ENCODE peak calls at places on chromosomes 11 and 22, in nine cellular contexts. One of them, this sample, is unnamed. For H3K4me1, the result is how much of the 10 kb centered on the place peaks cover.

GRCh38 chr11:121482231-121483129 is 29.7 kb upstream of the SORL1-AS1 start:
- DNase-seq in pancreas: no peak
- DNase-seq in transverse colon: peak
- DNase-seq in heart left ventricle: no peak
- DNase-seq in tibial nerve: no peak
- DNase-seq in Panc1: no peak
- DNase-seq in left ventricle myocardium inferior: no peak
- DNase-seq in neuronal stem cell: no peak
- DNase-seq in PC-9: no peak
- DNase-seq in this sample: no peak

GRCh38 chr11:85694385-85694980 is 8.5 kb upstream of the CCDC89 start:
- DNase-seq in pancreas: no peak
- DNase-seq in transverse colon: no peak
- DNase-seq in heart left ventricle: no peak
- DNase-seq in tibial nerve: no peak
- DNase-seq in Panc1: no peak
- DNase-seq in left ventricle myocardium inferior: no peak
- DNase-seq in neuronal stem cell: no peak
- DNase-seq in PC-9: peak
- DNase-seq in this sample: no peak

GRCh38 chr11:110855246-110855645 is 143.0 kb upstream of the ARHGAP20 start:
- DNase-seq in pancreas: no peak
- DNase-seq in transverse colon: no peak
- DNase-seq in heart left ventricle: no peak
- DNase-seq in tibial nerve: no peak
- DNase-seq in Panc1: no peak
- DNase-seq in left ventricle myocardium inferior: no peak
- DNase-seq in neuronal stem cell: no peak
- DNase-seq in PC-9: no peak
- DNase-seq in this sample: no peak

GRCh38 chr11:32704775-32705174 is 89.7 kb downstream of the CCDC73 start:
- DNase-seq in pancreas: no peak
- DNase-seq in transverse colon: no peak
- DNase-seq in heart left ventricle: no peak
- DNase-seq in tibial nerve: no peak
- DNase-seq in Panc1: no peak
- DNase-seq in left ventricle myocardium inferior: no peak
- DNase-seq in neuronal stem cell: no peak
- DNase-seq in PC-9: no peak
- DNase-seq in this sample: no peak

GRCh38 chr11:111532365-111532709 is 8.2 kb upstream of the LAYN start:
- DNase-seq in pancreas: no peak
- DNase-seq in transverse colon: no peak
- DNase-seq in heart left ventricle: no peak
- DNase-seq in tibial nerve: no peak
- DNase-seq in Panc1: no peak
- DNase-seq in left ventricle myocardium inferior: no peak
- DNase-seq in neuronal stem cell: no peak
- DNase-seq in PC-9: no peak
- DNase-seq in this sample: no peak

GRCh38 chr22:48960981-48961655 is 866.6 kb downstream of the BRD1 start:
- DNase-seq in pancreas: peak
- DNase-seq in transverse colon: peak
- DNase-seq in heart left ventricle: no peak
- DNase-seq in tibial nerve: no peak
- DNase-seq in Panc1: no peak
- DNase-seq in left ventricle myocardium inferior: peak
- DNase-seq in neuronal stem cell: no peak
- DNase-seq in PC-9: no peak
- DNase-seq in this sample: no peak

GRCh38 chr22:19522190-19522880 is 1.9 kb downstream of the CLDN5 start:
- DNase-seq in pancreas: no peak
- DNase-seq in transverse colon: no peak
- DNase-seq in heart left ventricle: peak
- DNase-seq in tibial nerve: no peak
- DNase-seq in Panc1: no peak
- DNase-seq in left ventricle myocardium inferior: peak
- DNase-seq in neuronal stem cell: no peak
- DNase-seq in PC-9: no peak
- DNase-seq in this sample: no peak

GRCh38 chr11:67732045-67732787 is 57.8 kb upstream of the ALDH3B2 start:
- DNase-seq in pancreas: no peak
- DNase-seq in transverse colon: no peak
- DNase-seq in heart left ventricle: no peak
- DNase-seq in tibial nerve: no peak
- DNase-seq in Panc1: peak
- DNase-seq in left ventricle myocardium inferior: no peak
- DNase-seq in neuronal stem cell: no peak
- DNase-seq in PC-9: no peak
- DNase-seq in this sample: no peak

GRCh38 chr11:76654310-76654851 is 16.2 kb downstream of the LRRC32 start:
- DNase-seq in pancreas: no peak
- DNase-seq in transverse colon: peak
- DNase-seq in heart left ventricle: peak
- DNase-seq in tibial nerve: peak
- DNase-seq in Panc1: no peak
- DNase-seq in left ventricle myocardium inferior: peak
- DNase-seq in neuronal stem cell: no peak
- DNase-seq in PC-9: no peak
- DNase-seq in this sample: peak

GRCh38 chr11:10538924-10539323 is 2.1 kb downstream of the RNF141 start:
- DNase-seq in pancreas: no peak
- DNase-seq in transverse colon: no peak
- DNase-seq in heart left ventricle: no peak
- DNase-seq in tibial nerve: no peak
- DNase-seq in Panc1: no peak
- DNase-seq in left ventricle myocardium inferior: no peak
- DNase-seq in neuronal stem cell: no peak
- DNase-seq in PC-9: no peak
- DNase-seq in this sample: no peak

GRCh38 chr22:45977551-45978274 is 751 bp upstream of the WNT7B start:
- DNase-seq in pancreas: peak
- DNase-seq in transverse colon: no peak
- DNase-seq in heart left ventricle: no peak
- DNase-seq in tibial nerve: no peak
- DNase-seq in Panc1: no peak
- DNase-seq in left ventricle myocardium inferior: no peak
- DNase-seq in neuronal stem cell: peak
- DNase-seq in PC-9: no peak
- DNase-seq in this sample: no peak

DNA sequence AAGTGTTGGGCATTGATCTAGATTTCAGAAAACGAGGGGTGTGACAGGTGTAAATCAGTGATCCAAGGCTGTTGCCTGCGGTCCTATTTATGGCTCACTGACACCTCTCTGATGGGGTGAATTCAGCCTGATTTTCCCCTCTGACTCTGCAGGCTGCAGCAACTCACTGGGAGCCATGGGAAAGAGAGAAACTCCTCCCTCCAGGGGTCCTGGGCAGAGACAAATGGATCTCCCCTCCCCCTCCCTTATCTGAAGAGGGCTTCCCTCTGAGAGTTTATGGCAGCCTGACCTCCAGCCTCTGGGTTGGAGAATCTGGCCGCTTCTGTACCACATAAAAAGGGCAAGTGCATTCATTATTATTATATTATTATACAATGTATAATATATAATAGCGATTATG is 1.8 kb upstream of the PKNOX2 start:
- DNase-seq in pancreas: no peak
- DNase-seq in transverse colon: no peak
- DNase-seq in heart left ventricle: no peak
- DNase-seq in tibial nerve: no peak
- DNase-seq in Panc1: no peak
- DNase-seq in left ventricle myocardium inferior: no peak
- DNase-seq in neuronal stem cell: peak
- DNase-seq in PC-9: no peak
- DNase-seq in this sample: no peak
- H3K4me3 ChIP-seq in pancreas: no peak
- H3K4me3 ChIP-seq in transverse colon: no peak
- H3K4me3 ChIP-seq in heart left ventricle: no peak
- H3K4me3 ChIP-seq in tibial nerve: no peak
- H3K4me3 ChIP-seq in Panc1: no peak
- H3K4me3 ChIP-seq in left ventricle myocardium inferior: no peak
- H3K4me3 ChIP-seq in neuronal stem cell: peak
- H3K4me3 ChIP-seq in PC-9: no peak
- H3K4me3 ChIP-seq in this sample: no peak

DNA sequence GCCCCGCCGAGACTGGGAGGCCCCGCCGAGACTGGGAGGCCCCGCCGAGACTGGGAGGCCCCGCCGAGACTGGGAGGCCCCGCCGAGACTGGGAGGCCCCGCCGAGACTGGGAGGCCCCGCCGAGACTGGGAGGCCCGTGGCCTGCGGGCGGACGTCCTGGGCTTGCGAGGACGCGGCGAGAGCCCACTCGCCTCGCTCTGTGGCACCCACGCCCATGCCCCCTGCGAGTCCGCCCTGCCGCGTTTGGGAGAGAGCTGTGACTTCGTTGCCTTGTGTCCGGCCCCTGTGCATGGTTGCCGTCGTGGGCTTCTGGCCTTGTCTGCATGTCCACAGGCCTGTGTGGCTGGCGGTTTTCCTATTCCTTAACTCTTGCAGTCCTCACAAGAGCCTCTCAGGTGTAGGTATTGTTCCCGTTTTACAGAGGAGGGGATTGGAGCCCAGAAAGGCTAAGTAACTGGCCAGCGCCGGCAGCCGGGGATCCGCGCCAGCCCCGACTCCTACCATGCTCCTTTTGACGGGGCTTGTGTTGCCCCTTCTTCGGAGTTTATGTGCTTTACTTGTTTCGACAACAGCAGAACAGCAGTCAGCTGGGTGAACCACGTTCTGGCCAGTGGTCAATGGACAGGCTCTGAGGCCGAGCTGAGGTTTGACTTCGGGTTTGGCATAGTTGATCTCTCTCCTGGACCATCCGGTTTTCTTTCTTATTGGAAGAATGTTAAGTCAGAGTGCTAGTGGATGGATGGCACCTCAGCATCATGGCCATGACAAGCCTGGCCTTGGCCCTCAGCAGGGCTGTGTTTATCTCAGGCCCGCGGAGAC is 731 bp downstream of the PHRF1 start:
- DNase-seq in pancreas: peak
- DNase-seq in transverse colon: no peak
- DNase-seq in heart left ventricle: no peak
- DNase-seq in tibial nerve: no peak
- DNase-seq in Panc1: no peak
- DNase-seq in left ventricle myocardium inferior: no peak
- DNase-seq in neuronal stem cell: no peak
- DNase-seq in PC-9: no peak
- DNase-seq in this sample: peak
- H3K4me1 ChIP-seq in pancreas: under half
- H3K4me1 ChIP-seq in transverse colon: under half
- H3K4me1 ChIP-seq in heart left ventricle: under half
- H3K4me1 ChIP-seq in tibial nerve: half or more
- H3K4me1 ChIP-seq in Panc1: under half
- H3K4me1 ChIP-seq in left ventricle myocardium inferior: half or more
- H3K4me1 ChIP-seq in neuronal stem cell: under half
- H3K4me1 ChIP-seq in PC-9: under half
- H3K4me1 ChIP-seq in this sample: under half

DNA sequence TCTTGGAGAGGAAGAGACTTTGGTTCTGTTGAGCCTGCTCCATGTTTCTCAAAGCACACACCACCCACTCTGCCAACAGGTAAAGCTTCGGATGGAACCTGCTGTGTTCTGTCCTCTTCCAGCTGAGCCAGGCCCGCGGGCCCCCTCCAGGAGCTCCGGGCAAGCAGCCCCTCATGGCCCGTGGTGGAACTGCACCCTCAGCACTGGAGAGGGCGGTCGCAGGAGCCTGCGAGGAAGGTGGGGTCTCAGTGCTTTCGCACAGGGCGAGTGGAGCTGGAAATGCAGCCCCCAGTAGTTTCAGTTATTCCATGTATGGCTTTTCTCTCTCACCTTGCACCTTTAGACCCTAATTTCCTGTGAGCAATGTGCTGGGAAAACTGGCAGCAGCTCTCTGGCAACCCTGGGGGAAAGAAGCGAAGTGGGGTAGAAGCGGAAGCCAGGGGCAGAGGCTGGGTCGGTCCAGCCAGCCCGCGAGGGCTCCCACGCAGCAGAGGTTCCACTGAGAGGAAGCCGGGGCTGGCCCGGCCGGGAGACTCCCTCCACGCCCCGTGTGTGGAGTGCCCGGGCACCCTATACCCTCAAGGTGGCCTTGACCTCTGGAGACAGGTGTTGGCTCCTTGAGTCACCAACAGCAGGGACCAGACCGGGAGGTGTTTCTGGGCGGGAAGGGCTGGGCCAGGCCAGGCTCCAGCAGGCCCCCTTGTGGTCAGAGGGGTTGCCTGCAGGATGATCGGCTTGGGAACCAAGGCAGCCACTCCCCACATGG is 119.9 kb upstream of the TMEM45B start:
- DNase-seq in pancreas: peak
- DNase-seq in transverse colon: peak
- DNase-seq in heart left ventricle: peak
- DNase-seq in tibial nerve: no peak
- DNase-seq in Panc1: peak
- DNase-seq in left ventricle myocardium inferior: peak
- DNase-seq in neuronal stem cell: peak
- DNase-seq in PC-9: peak
- DNase-seq in this sample: peak
- H3K4me3 ChIP-seq in pancreas: no peak
- H3K4me3 ChIP-seq in transverse colon: peak
- H3K4me3 ChIP-seq in heart left ventricle: no peak
- H3K4me3 ChIP-seq in tibial nerve: peak
- H3K4me3 ChIP-seq in Panc1: no peak
- H3K4me3 ChIP-seq in left ventricle myocardium inferior: peak
- H3K4me3 ChIP-seq in neuronal stem cell: peak
- H3K4me3 ChIP-seq in PC-9: no peak
- H3K4me3 ChIP-seq in this sample: no peak

GRCh38 chr11:65960824-65961266 is 689 bp upstream of the SART1 start:
- DNase-seq in pancreas: no peak
- DNase-seq in transverse colon: no peak
- DNase-seq in heart left ventricle: no peak
- DNase-seq in tibial nerve: no peak
- DNase-seq in Panc1: no peak
- DNase-seq in left ventricle myocardium inferior: no peak
- DNase-seq in neuronal stem cell: no peak
- DNase-seq in PC-9: no peak
- DNase-seq in this sample: no peak

GRCh38 chr11:65962136-65962564 is 616 bp downstream of the SART1 start:
- DNase-seq in pancreas: no peak
- DNase-seq in transverse colon: no peak
- DNase-seq in heart left ventricle: no peak
- DNase-seq in tibial nerve: no peak
- DNase-seq in Panc1: no peak
- DNase-seq in left ventricle myocardium inferior: no peak
- DNase-seq in neuronal stem cell: no peak
- DNase-seq in PC-9: no peak
- DNase-seq in this sample: no peak

GRCh38 chr11:65958306-65958705 is 3.2 kb upstream of the SART1 start:
- DNase-seq in pancreas: no peak
- DNase-seq in transverse colon: no peak
- DNase-seq in heart left ventricle: no peak
- DNase-seq in tibial nerve: no peak
- DNase-seq in Panc1: no peak
- DNase-seq in left ventricle myocardium inferior: no peak
- DNase-seq in neuronal stem cell: no peak
- DNase-seq in PC-9: no peak
- DNase-seq in this sample: no peak

GRCh38 chr11:65958774-65959420 is 2.6 kb upstream of the SART1 start:
- DNase-seq in pancreas: no peak
- DNase-seq in transverse colon: no peak
- DNase-seq in heart left ventricle: no peak
- DNase-seq in tibial nerve: no peak
- DNase-seq in Panc1: no peak
- DNase-seq in left ventricle myocardium inferior: no peak
- DNase-seq in neuronal stem cell: no peak
- DNase-seq in PC-9: no peak
- DNase-seq in this sample: no peak

GRCh38 chr11:65961267-65962135 is at the start of gene SART1:
- DNase-seq in pancreas: peak
- DNase-seq in transverse colon: peak
- DNase-seq in heart left ventricle: peak
- DNase-seq in tibial nerve: peak
- DNase-seq in Panc1: peak
- DNase-seq in left ventricle myocardium inferior: peak
- DNase-seq in neuronal stem cell: peak
- DNase-seq in PC-9: peak
- DNase-seq in this sample: peak
- H3K4me1 ChIP-seq in pancreas: under half
- H3K4me1 ChIP-seq in transverse colon: under half
- H3K4me1 ChIP-seq in heart left ventricle: under half
- H3K4me1 ChIP-seq in tibial nerve: under half
- H3K4me1 ChIP-seq in Panc1: under half
- H3K4me1 ChIP-seq in left ventricle myocardium inferior: under half
- H3K4me1 ChIP-seq in neuronal stem cell: under half
- H3K4me1 ChIP-seq in PC-9: under half
- H3K4me1 ChIP-seq in this sample: under half

This sample was measured in mucosa of descending colon.